ENCODE peak calls at places on chromosomes 3 and 15, in five cellular contexts. P is hypothalamus, X is GM03348, H is progenitor cell of endocrine pancreas, I is PC-3. B is an unnamed sample.

GRCh38 chr3:170205302-170205701 is 16.9 kb upstream of the PRKCI start:
- DNase-seq in P (no peak), X (peak), H (no peak), I (no peak), B (no peak)

GRCh38 chr3:141405581-141405980 is 37.3 kb downstream of the ZBTB38 start:
- DNase-seq in P (no peak), X (peak), H (no peak), I (no peak), B (no peak)

GRCh38 chr3:184539801-184540440 is 21.7 kb upstream of the EPHB3 start:
- DNase-seq in P (no peak), X (no peak), H (no peak), I (no peak), B (no peak)

GRCh38 chr15:58641660-58642059 is 107.8 kb downstream of the ADAM10 start:
- DNase-seq in P (no peak), X (no peak), H (no peak), I (no peak), B (no peak)

GRCh38 chr15:85620321-85621044 is 174.2 kb downstream of the KLHL25 start:
- DNase-seq in P (no peak), X (peak), H (no peak), I (no peak), B (no peak)

GRCh38 chr15:79380755-79381499 is 51.2 kb upstream of the MINAR1 start:
- DNase-seq in P (peak), X (peak), H (peak), I (peak), B (peak)

GRCh38 chr3:105430460-105430859 is 63.8 kb downstream of the ALCAM start:
- DNase-seq in P (no peak), X (no peak), H (no peak), I (no peak), B (no peak)

GRCh38 chr15:78007965-78008886 is 69.3 kb downstream of the TBC1D2B start:
- DNase-seq in P (no peak), X (peak), H (no peak), I (peak), B (peak)

GRCh38 chr15:76334438-76335004 is 2.1 kb upstream of the ISL2 start:
- DNase-seq in P (no peak), X (no peak), H (no peak), I (no peak), B (no peak)

GRCh38 chr3:76107935-76108570 is 322.7 kb upstream of the ZNF717 start:
- DNase-seq in P (no peak), X (peak), H (no peak), I (peak), B (peak)

GRCh38 chr3:13218541-13218908 is 145.3 kb upstream of the IQSEC1 start:
- DNase-seq in P (no peak), X (no peak), H (no peak), I (no peak), B (no peak)

GRCh38 chr3:72636947-72637647 is 211.1 kb downstream of the SHQ1 start:
- DNase-seq in P (no peak), X (no peak), H (no peak), I (no peak), B (no peak)

GRCh38 chr15:34799149-34799824 is 3.9 kb upstream of the ACTC1 start:
- DNase-seq in P (no peak), X (peak), H (no peak), I (no peak), B (no peak)

GRCh38 chr15:100831466-100831865 is 48.2 kb upstream of the ALDH1A3 start:
- DNase-seq in P (no peak), X (no peak), H (no peak), I (no peak), B (no peak)

GRCh38 chr3:14304101-14305045 is 98.0 kb upstream of the SLC6A6 start:
- DNase-seq in P (no peak), X (no peak), H (no peak), I (no peak), B (no peak)

GRCh38 chr15:74657846-74658245 is 38.0 kb downstream of the EDC3 start:
- DNase-seq in P (no peak), X (peak), H (no peak), I (no peak), B (no peak)

GRCh38 chr3:99313481-99313880 is 324.9 kb upstream of the COL8A1 start:
- DNase-seq in P (no peak), X (no peak), H (no peak), I (no peak), B (no peak)

GRCh38 chr3:149575213-149575961 is 82.4 kb downstream of the WWTR1 start:
- DNase-seq in P (no peak), X (peak), H (no peak), I (peak), B (no peak)

GRCh38 chr3:191331443-191331842 is 1.1 kb upstream of the UTS2B start:
- DNase-seq in P (no peak), X (peak), H (no peak), I (peak), B (peak)

GRCh38 chr15:89150762-89151305 is 62.6 kb downstream of the ABHD2 start:
- DNase-seq in P (no peak), X (no peak), H (no peak), I (no peak), B (peak)

GRCh38 chr3:126503701-126504100 is 13.9 kb downstream of the UROC1 start:
- DNase-seq in P (no peak), X (no peak), H (no peak), I (no peak), B (no peak)

GRCh38 chr3:47370887-47371697 is 9.7 kb upstream of the PTPN23 start:
- DNase-seq in P (no peak), X (peak), H (no peak), I (no peak), B (peak)

GRCh38 chr15:101206173-101206572 is 45.7 kb downstream of the CHSY1 start:
- DNase-seq in P (no peak), X (peak), H (no peak), I (no peak), B (no peak)

GRCh38 chr3:37543692-37544091 is 318.0 kb upstream of the CTDSPL start:
- DNase-seq in P (no peak), X (no peak), H (no peak), I (no peak), B (no peak)

GRCh38 chr3:174116421-174116820 is 718.9 kb downstream of the NLGN1 start:
- DNase-seq in P (no peak), X (no peak), H (no peak), I (peak), B (no peak)